ENCODE peak calls at places on chromosomes 12 and 14, in eight cellular contexts. I is HCT116, C is endothelial cell of umbilical vein, E is GM23338, S is HepG2, X is K562, B is GM12878, K is H1. G is an unnamed sample.

GRCh38 chr14:39474416-39474911 is 42.2 kb upstream of the FBXO33 start:
- DNase-seq in I (no peak), C (no peak), E (no peak), S (peak; percentile 87), X (no peak), B (no peak), K (no peak), G (no peak)

GRCh38 chr14:61749867-61750266 is 12.4 kb upstream of the SNAPC1 start:
- DNase-seq in I (no peak), C (peak; percentile 48), E (peak; percentile 61), S (peak; percentile 45), X (peak; percentile 44), B (no peak), K (no peak), G (no peak)

GRCh38 chr12:124636138-124636968 is 68.9 kb upstream of the NCOR2 start:
- DNase-seq in I (peak; percentile 40), C (no peak), E (no peak), S (no peak), X (peak; percentile 70), B (peak; percentile 11), K (no peak), G (peak; percentile 60)

GRCh38 chr12:1583421-1584078 is 10.8 kb downstream of the FBXL14 start:
- DNase-seq in I (peak; percentile 75), C (peak; percentile 80), E (peak; percentile 91), S (peak; percentile 72), X (peak; percentile 70), B (peak; percentile 77), K (peak; percentile 64), G (peak; percentile 89)

GRCh38 chr14:82394916-82395315 is 861.3 kb upstream of the SEL1L start:
- DNase-seq in I (no peak), C (no peak), E (no peak), S (no peak), X (no peak), B (no peak), K (no peak), G (no peak)

GRCh38 chr14:100900837-100901390 is 2.6 kb downstream of the RTL1 start:
- DNase-seq in I (peak; percentile 41), C (peak; percentile 8), E (peak; percentile 80), S (peak; percentile 72), X (peak; percentile 69), B (no peak), K (peak; percentile 87), G (no peak)

GRCh38 chr14:52296378-52296777 is 17.7 kb upstream of the PTGER2 start:
- DNase-seq in I (no peak), C (no peak), E (no peak), S (no peak), X (no peak), B (no peak), K (no peak), G (no peak)

GRCh38 chr12:10361622-10362021 is 28.2 kb downstream of the KLRK1 start:
- DNase-seq in I (no peak), C (no peak), E (no peak), S (peak; percentile 10), X (no peak), B (no peak), K (no peak), G (no peak)

GRCh38 chr14:31476131-31476917 is 11.5 kb downstream of the GPR33 start:
- DNase-seq in I (no peak), C (no peak), E (no peak), S (no peak), X (no peak), B (no peak), K (no peak), G (no peak)

GRCh38 chr12:123397400-123397799 is 13.5 kb downstream of the KMT5A start:
- DNase-seq in I (no peak), C (no peak), E (no peak), S (no peak), X (no peak), B (no peak), K (no peak), G (no peak)

GRCh38 chr12:103588680-103589079 is 1.6 kb downstream of the STAB2 start:
- DNase-seq in I (no peak), C (no peak), E (no peak), S (no peak), X (no peak), B (no peak), K (no peak), G (no peak)

GRCh38 chr12:103590271-103590670 is 3.2 kb downstream of the STAB2 start:
- DNase-seq in I (no peak), C (no peak), E (no peak), S (no peak), X (no peak), B (no peak), K (no peak), G (no peak)

GRCh38 chr12:103589517-103589916 is 2.4 kb downstream of the STAB2 start:
- DNase-seq in I (no peak), C (no peak), E (no peak), S (no peak), X (no peak), B (no peak), K (no peak), G (no peak)

GRCh38 chr12:103586132-103586531 is 941 bp upstream of the STAB2 start:
- DNase-seq in I (no peak), C (no peak), E (no peak), S (no peak), X (no peak), B (no peak), K (no peak), G (no peak)

DNA sequence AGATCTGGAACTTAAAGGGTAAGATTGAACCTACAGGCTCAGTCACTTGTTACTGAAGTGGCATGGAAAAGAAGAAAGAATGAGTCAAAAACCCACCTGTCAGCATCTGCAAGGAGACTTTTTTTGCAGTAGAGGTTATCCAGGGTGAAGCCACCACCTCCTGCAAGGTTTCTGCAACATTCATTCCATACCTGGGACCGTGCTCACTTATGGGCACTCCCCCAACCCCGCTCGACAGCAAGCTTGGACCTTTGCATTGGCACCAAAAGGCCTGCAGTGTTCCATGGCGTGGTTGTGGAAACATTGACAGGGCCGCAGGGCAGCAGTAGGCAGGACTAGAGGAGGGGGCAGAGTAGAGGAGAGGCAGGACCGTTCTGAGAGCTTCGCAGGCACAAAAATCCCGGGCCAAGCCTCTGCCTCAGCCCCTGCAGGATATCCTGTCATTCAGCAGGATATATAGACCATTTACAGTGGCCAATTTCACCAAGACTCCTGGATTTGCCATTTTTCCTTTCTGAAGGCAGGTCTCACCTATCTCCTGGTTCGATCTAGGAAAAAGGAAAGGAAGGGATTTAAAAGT is at the start of gene STAB2:
- DNase-seq in I (no peak), C (peak; percentile 40), E (no peak), S (no peak), X (no peak), B (no peak), K (no peak), G (no peak)
- TF ChIP-seq POLR2AphosphoS5 in I (no peak), C (no peak), E (no peak), S (no peak), X (no peak), B (no peak), K (no peak), G (no peak)

GRCh38 chr14:99791476-99792283 is 1.5 kb upstream of the EML1 start:
- DNase-seq in I (no peak), C (peak; percentile 5), E (no peak), S (no peak), X (no peak), B (no peak), K (no peak), G (no peak)

GRCh38 chr14:99793213-99794155 is at the start of gene EML1:
- DNase-seq in I (peak; percentile 23), C (peak; percentile 64), E (peak; percentile 88), S (peak; percentile 41), X (peak; percentile 92), B (no peak), K (peak; percentile 86), G (no peak)

GRCh38 chr14:99790978-99791376 is 2.2 kb upstream of the EML1 start:
- DNase-seq in I (no peak), C (no peak), E (no peak), S (no peak), X (no peak), B (no peak), K (no peak), G (no peak)

GRCh38 chr14:99794156-99794780 is 1.1 kb downstream of the EML1 start:
- DNase-seq in I (no peak), C (no peak), E (no peak), S (no peak), X (no peak), B (no peak), K (no peak), G (no peak)

GRCh38 chr14:99792551-99793212 is 531 bp upstream of the EML1 start:
- DNase-seq in I (no peak), C (peak; percentile 47), E (peak; percentile 44), S (no peak), X (no peak), B (no peak), K (no peak), G (no peak)
- TF ChIP-seq EZH2 in I (no peak), C (no peak), E (peak; percentile 19), S (no peak), X (no peak), B (no peak), K (no peak), G (no peak)

GRCh38 chr14:90545966-90546751 is 149.3 kb downstream of the CALM1 start:
- DNase-seq in I (no peak), C (no peak), E (no peak), S (no peak), X (no peak), B (no peak), K (no peak), G (no peak)
- TF ChIP-seq POLR2AphosphoS5 in I (no peak), C (no peak), E (no peak), S (no peak), X (no peak), B (no peak), K (no peak), G (no peak)

DNA sequence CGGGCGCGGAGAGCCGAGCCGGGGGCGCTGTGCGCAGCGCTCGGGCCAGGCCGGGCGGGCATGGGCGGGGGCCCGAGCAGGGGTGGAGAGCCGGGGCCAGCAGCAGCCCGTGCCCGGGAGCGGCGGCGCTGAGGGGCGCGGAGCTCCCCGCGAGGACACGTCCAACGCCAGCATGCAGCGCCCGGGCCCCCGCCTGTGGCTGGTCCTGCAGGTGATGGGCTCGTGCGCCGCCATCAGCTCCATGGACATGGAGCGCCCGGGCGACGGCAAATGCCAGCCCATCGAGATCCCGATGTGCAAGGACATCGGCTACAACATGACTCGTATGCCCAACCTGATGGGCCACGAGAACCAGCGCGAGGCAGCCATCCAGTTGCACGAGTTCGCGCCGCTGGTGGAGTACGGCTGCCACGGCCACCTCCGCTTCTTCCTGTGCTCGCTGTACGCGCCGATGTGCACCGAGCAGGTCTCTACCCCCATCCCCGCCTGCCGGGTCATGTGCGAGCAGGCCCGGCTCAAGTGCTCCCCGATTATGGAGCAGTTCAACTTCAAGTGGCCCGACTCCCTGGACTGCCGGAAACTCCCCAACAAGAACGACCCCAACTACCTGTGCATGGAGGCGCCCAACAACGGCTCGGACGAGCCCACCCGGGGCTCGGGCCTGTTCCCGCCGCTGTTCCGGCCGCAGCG is 652 bp downstream of the FZD10 start:
- DNase-seq in I (no peak), C (no peak), E (no peak), S (no peak), X (no peak), B (no peak), K (peak; percentile 65), G (no peak)
- TF ChIP-seq EZH2 in I (no peak), C (no peak), E (peak; percentile 44), S (no peak), X (no peak), B (no peak), K (no peak), G (no peak)